ENCODE peak calls at places on chromosomes 7 and 10, in four cellular contexts. One of them, this sample, is unnamed.

GRCh38 chr7:39904077-39904486 is 46.0 kb upstream of the CDK13 start:
- DNase-seq in nucleus accumbens: no peak
- DNase-seq in right cardiac atrium: no peak
- DNase-seq in PC-9: no peak
- DNase-seq in this sample: no peak

GRCh38 chr7:56081626-56082340 is 11.0 kb downstream of the PHKG1 start:
- DNase-seq in nucleus accumbens: no peak
- DNase-seq in right cardiac atrium: no peak
- DNase-seq in PC-9: no peak
- DNase-seq in this sample: no peak

GRCh38 chr10:17409170-17409733 is 45.1 kb downstream of the ST8SIA6 start:
- DNase-seq in nucleus accumbens: no peak
- DNase-seq in right cardiac atrium: no peak
- DNase-seq in PC-9: peak; percentile 2
- DNase-seq in this sample: no peak

GRCh38 chr10:62393237-62393636 is 19.1 kb downstream of the ZNF365 start:
- DNase-seq in nucleus accumbens: no peak
- DNase-seq in right cardiac atrium: no peak
- DNase-seq in PC-9: no peak
- DNase-seq in this sample: no peak

GRCh38 chr7:512541-513311 is 6.9 kb downstream of the PDGFA start:
- DNase-seq in nucleus accumbens: no peak
- DNase-seq in right cardiac atrium: peak; percentile 31
- DNase-seq in PC-9: no peak
- DNase-seq in this sample: no peak

GRCh38 chr10:33330543-33331019 is 3.9 kb downstream of the NRP1 start:
- DNase-seq in nucleus accumbens: peak; percentile 81
- DNase-seq in right cardiac atrium: peak; percentile 86
- DNase-seq in PC-9: peak; percentile 79
- DNase-seq in this sample: peak; percentile 28

GRCh38 chr10:96676272-96677112 is 43.8 kb downstream of the PIK3AP1 start:
- DNase-seq in nucleus accumbens: no peak
- DNase-seq in right cardiac atrium: no peak
- DNase-seq in PC-9: no peak
- DNase-seq in this sample: no peak

GRCh38 chr7:81669476-81670105 is 100.3 kb downstream of the HGF start:
- DNase-seq in nucleus accumbens: no peak
- DNase-seq in right cardiac atrium: no peak
- DNase-seq in PC-9: no peak
- DNase-seq in this sample: no peak

GRCh38 chr7:97407106-97407505 is 289.6 kb downstream of the SDHAF3 start:
- DNase-seq in nucleus accumbens: no peak
- DNase-seq in right cardiac atrium: no peak
- DNase-seq in PC-9: no peak
- DNase-seq in this sample: no peak

GRCh38 chr10:72712136-72712535 is 20.2 kb downstream of the MCU start:
- DNase-seq in nucleus accumbens: no peak
- DNase-seq in right cardiac atrium: no peak
- DNase-seq in PC-9: no peak
- DNase-seq in this sample: no peak

GRCh38 chr10:73908853-73909611 is 1.9 kb upstream of the PLAU start:
- DNase-seq in nucleus accumbens: no peak
- DNase-seq in right cardiac atrium: peak; percentile 65
- DNase-seq in PC-9: peak; percentile 77
- DNase-seq in this sample: no peak

This sample was measured in hypothalamus.